ENCODE peak calls at places on chromosomes 6 and 20, in six cellular contexts. P is coronary artery, Q is psoas muscle, H is NCI-H2081, V is occipital lobe, T is M059J. D is an unnamed sample.

GRCh38 chr6:6851059-6851658 is 256.6 kb upstream of the RREB1 start:
- DNase-seq in T (peak), P (no peak), Q (no peak), V (peak), H (peak), D (peak)

GRCh38 chr6:150527100-150527499 is 72.6 kb upstream of the PLEKHG1 start:
- DNase-seq in T (peak), P (no peak), H (no peak), V (no peak), Q (no peak), D (peak)

GRCh38 chr6:169800668-169801395 is 49.4 kb downstream of the ERMARD start:
- DNase-seq in H (peak), V (peak), T (peak), P (peak), Q (no peak), D (peak)

GRCh38 chr6:31877651-31878161 is 1.1 kb downstream of the SLC44A4 start:
- DNase-seq in V (no peak), P (no peak), Q (no peak), T (no peak), H (no peak), D (no peak)

GRCh38 chr6:135212020-135212806 is 31.1 kb downstream of the MYB start:
- DNase-seq in Q (no peak), P (no peak), V (no peak), T (peak), H (no peak), D (peak)

GRCh38 chr20:49186535-49187329 is 1.4 kb downstream of the STAU1 start:
- DNase-seq in T (peak), Q (peak), V (no peak), H (no peak), P (no peak), D (peak)

GRCh38 chr6:11414564-11414963 is 123.0 kb upstream of the TMEM170B start:
- DNase-seq in H (no peak), Q (no peak), T (peak), V (no peak), P (no peak), D (peak)

GRCh38 chr6:100343678-100344077 is 121.0 kb downstream of the SIM1 start:
- DNase-seq in H (no peak), Q (no peak), P (no peak), V (no peak), T (peak), D (no peak)

GRCh38 chr6:12058164-12058926 is 46.2 kb downstream of the HIVEP1 start:
- DNase-seq in V (no peak), H (no peak), P (no peak), T (no peak), Q (no peak), D (no peak)

GRCh38 chr6:35534396-35535170 is 21.9 kb upstream of the TULP1 start:
- DNase-seq in T (no peak), V (no peak), P (no peak), H (no peak), Q (no peak), D (no peak)

GRCh38 chr6:33691456-33692077 is 19.9 kb downstream of the UQCC2 start:
- DNase-seq in P (no peak), H (no peak), T (no peak), Q (peak), V (no peak), D (no peak)

GRCh38 chr20:8394308-8394945 is 262.4 kb downstream of the PLCB1 start:
- DNase-seq in P (no peak), T (no peak), Q (no peak), V (no peak), H (no peak), D (no peak)

GRCh38 chr6:63058601-63059000 is 152.7 kb upstream of the FKBP1C start:
- DNase-seq in Q (no peak), P (no peak), H (no peak), V (no peak), T (no peak), D (no peak)

GRCh38 chr6:71602385-71602949 is 283.9 kb upstream of the RIMS1 start:
- DNase-seq in P (no peak), T (peak), H (no peak), V (no peak), Q (no peak), D (peak)

GRCh38 chr6:33571637-33572316 is 8.3 kb downstream of the BAK1 start:
- DNase-seq in Q (no peak), P (no peak), V (no peak), H (peak), T (no peak), D (no peak)

GRCh38 chr6:145531822-145532221 is 203.5 kb downstream of the EPM2A start:
- DNase-seq in H (peak), Q (no peak), T (no peak), P (no peak), V (no peak), D (no peak)

GRCh38 chr6:89630488-89630887 is 8.1 kb downstream of the LYRM2 start:
- DNase-seq in V (peak), H (no peak), P (no peak), T (no peak), Q (no peak), D (no peak)

GRCh38 chr6:22467645-22468044 is 101.7 kb upstream of the HDGFL1 start:
- DNase-seq in P (no peak), Q (no peak), T (no peak), V (no peak), H (peak), D (no peak)

GRCh38 chr6:138963531-138963930 is 24.5 kb downstream of the REPS1 start:
- DNase-seq in Q (no peak), V (no peak), P (no peak), H (no peak), T (no peak), D (no peak)

GRCh38 chr6:127342296-127342945 is 988 bp downstream of the ECHDC1 start:
- DNase-seq in P (no peak), H (no peak), Q (no peak), T (peak), V (no peak), D (no peak)

GRCh38 chr20:43800186-43800585 is 73.4 kb upstream of the GTSF1L start:
- DNase-seq in Q (no peak), V (no peak), P (no peak), T (no peak), H (no peak), D (no peak)

GRCh38 chr6:32943864-32944263 is 3.0 kb upstream of the HLA-DMB start:
- DNase-seq in V (no peak), Q (no peak), P (no peak), H (no peak), T (no peak), D (no peak)

GRCh38 chr20:58817748-58818147 is 33.0 kb downstream of the GNAS-AS1 start:
- DNase-seq in T (no peak), V (no peak), Q (no peak), H (no peak), P (no peak), D (no peak)

GRCh38 chr6:32609731-32610640 is 20.3 kb upstream of the HLA-DRB1 start:
- DNase-seq in Q (no peak), P (peak), V (peak), T (peak), H (peak), D (peak)

GRCh38 chr6:38750968-38751615 is 36.0 kb downstream of the DNAH8 start:
- DNase-seq in Q (no peak), H (no peak), T (peak), V (no peak), P (no peak), D (no peak)

GRCh38 chr6:27096834-27097511 is 150.5 kb upstream of the PRSS16 start:
- DNase-seq in V (no peak), Q (peak), P (no peak), H (no peak), T (no peak), D (peak)

GRCh38 chr20:61925555-61926252 is 140.0 kb downstream of the TAF4 start:
- DNase-seq in Q (peak), T (peak), V (no peak), H (peak), P (no peak), D (peak)

GRCh38 chr6:33160728-33161323 is 31.4 kb downstream of the COL11A2 start:
- DNase-seq in H (no peak), V (no peak), T (peak), P (no peak), Q (no peak), D (peak)